ENCODE peak calls at places on chromosomes 2 and 18, in ten cellular contexts. A is activated CD8-positive, alpha-beta T cell treated with anti-CD3 and anti-CD28 coated beads for 36 hours; J is WTC11; O is colonic mucosa; X is dorsolateral prefrontal cortex; V is PC-9; E is tibial nerve; T is MM.1S; H is upper lobe of right lung; P is GM10248. F is an unnamed sample.

GRCh38 chr2:21413082-21413481 is 289.3 kb downstream of the TDRD15 start:
- DNase-seq in J (no peak), O (no peak), P (no peak), H (no peak), X (no peak), A (no peak), V (no peak), E (no peak), T (no peak), F (no peak)

GRCh38 chr2:1814616-1815015 is 70.3 kb upstream of the PXDN start:
- DNase-seq in O (no peak), P (no peak), J (no peak), X (no peak), E (no peak), V (no peak), T (no peak), A (no peak), H (no peak), F (no peak)

GRCh38 chr2:12127639-12128038 is 381.2 kb downstream of the LPIN1 start:
- DNase-seq in O (no peak), X (no peak), P (no peak), T (no peak), H (no peak), E (no peak), A (peak), J (no peak), V (no peak), F (no peak)

GRCh38 chr18:62812891-62813290 is 97.5 kb downstream of the PHLPP1 start:
- DNase-seq in J (no peak), V (no peak), P (no peak), O (no peak), T (no peak), E (no peak), H (no peak), X (no peak), A (no peak), F (no peak)

GRCh38 chr2:48448274-48449061 is 81.5 kb upstream of the STON1 start:
- DNase-seq in J (no peak), T (peak), E (no peak), P (no peak), A (peak), X (no peak), V (peak), H (no peak), O (no peak), F (no peak)

GRCh38 chr2:19035238-19035637 is 323.2 kb downstream of the OSR1 start:
- DNase-seq in V (no peak), A (no peak), T (no peak), O (no peak), X (no peak), J (no peak), P (no peak), H (no peak), E (peak), F (no peak)

GRCh38 chr2:80001704-80002103 is 302.8 kb downstream of the LRRTM1 start:
- DNase-seq in X (no peak), P (no peak), A (no peak), T (no peak), J (no peak), O (no peak), V (no peak), E (no peak), H (no peak), F (no peak)

GRCh38 chr2:202034249-202035088 is 814 bp downstream of the FZD7 start:
- DNase-seq in P (peak), O (peak), X (no peak), V (no peak), E (no peak), J (no peak), H (peak), T (peak), A (peak), F (peak)

GRCh38 chr2:28487258-28487657 is 8.6 kb upstream of the PLB1 start:
- DNase-seq in V (no peak), A (no peak), O (no peak), X (no peak), E (no peak), H (no peak), T (no peak), P (no peak), J (no peak), F (no peak)

GRCh38 chr2:109615637-109616144 is 1.5 kb downstream of the SOWAHC start:
- DNase-seq in V (no peak), X (no peak), J (peak), O (peak), A (no peak), P (no peak), T (no peak), E (no peak), H (no peak), F (no peak)

GRCh38 chr2:163733301-163733938 is 2.4 kb downstream of the FIGN start:
- DNase-seq in H (no peak), J (no peak), X (peak), T (no peak), E (no peak), A (no peak), V (no peak), P (no peak), O (no peak), F (no peak)

GRCh38 chr2:1835581-1836201 is 91.4 kb upstream of the PXDN start:
- DNase-seq in P (no peak), O (peak), E (no peak), J (no peak), X (no peak), H (peak), A (no peak), T (no peak), V (no peak), F (no peak)

GRCh38 chr18:22817844-22818243 is 115.3 kb upstream of the RBBP8 start:
- DNase-seq in J (no peak), V (no peak), H (no peak), O (no peak), T (peak), E (no peak), P (no peak), X (no peak), A (no peak), F (no peak)

GRCh38 chr2:56337342-56337741 is 153.6 kb downstream of the CCDC85A start:
- DNase-seq in J (no peak), E (no peak), O (no peak), A (no peak), T (no peak), H (no peak), V (no peak), P (no peak), X (no peak), F (no peak)

GRCh38 chr2:133586978-133587377 is 18.7 kb upstream of the NCKAP5 start:
- DNase-seq in A (no peak), V (no peak), E (no peak), O (no peak), H (no peak), X (no peak), T (no peak), J (no peak), P (no peak), F (no peak)

GRCh38 chr2:133579295-133579694 is 11.0 kb upstream of the NCKAP5 start:
- DNase-seq in O (peak), A (no peak), E (peak), X (no peak), V (no peak), P (no peak), J (no peak), T (no peak), H (no peak), F (no peak)

GRCh38 chr2:133576714-133577113 is 8.5 kb upstream of the NCKAP5 start:
- DNase-seq in O (peak), E (no peak), P (no peak), V (no peak), X (no peak), H (no peak), A (no peak), J (no peak), T (no peak), F (no peak)

DNA sequence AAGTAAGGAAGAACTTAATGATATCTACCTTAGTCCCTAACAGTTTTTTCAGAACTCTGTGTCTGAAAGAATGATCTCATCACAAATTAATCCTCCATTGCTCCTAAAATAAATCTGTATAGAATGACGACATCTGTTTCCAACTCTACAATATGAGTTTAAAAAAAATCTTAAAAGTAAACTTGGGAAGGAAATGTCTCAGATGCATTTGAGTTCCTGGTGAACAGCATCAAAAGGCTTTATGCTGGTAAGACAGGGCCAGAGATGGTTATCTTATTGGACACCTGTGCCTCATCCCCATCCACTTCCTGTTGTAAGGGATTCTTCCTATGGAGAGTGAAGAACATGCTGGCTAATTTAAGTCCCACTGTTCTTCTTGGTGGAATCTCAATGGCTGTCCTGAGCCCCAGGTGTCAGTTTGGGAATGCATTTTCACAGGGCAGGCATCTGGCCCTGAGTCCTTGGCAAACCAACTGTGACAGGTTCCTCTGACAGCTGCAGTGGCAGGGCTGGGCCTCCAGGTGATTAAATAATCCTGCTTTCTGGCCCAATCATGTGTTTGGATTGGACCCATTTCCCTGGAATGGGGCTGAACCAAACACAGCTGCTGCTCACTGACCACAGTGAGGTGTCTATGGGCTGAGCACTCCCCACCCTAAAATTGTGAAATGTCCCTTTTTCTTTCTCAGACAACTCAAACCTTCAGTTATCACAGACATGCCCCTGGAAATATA is 12.9 kb upstream of the NCKAP5 start:
- DNase-seq in X (no peak), V (peak), O (no peak), A (no peak), E (no peak), P (no peak), J (peak), H (no peak), T (no peak), F (no peak)
- TF ChIP-seq CTCF in X (no peak), V (no peak), O (no peak), A (no peak), E (no peak), P (no peak), J (no peak), H (no peak), T (no peak), F (no peak)

GRCh38 chr18:33916200-33916599 is 308.5 kb downstream of the NOL4 start:
- DNase-seq in J (peak), H (no peak), P (no peak), A (no peak), E (no peak), O (no peak), X (no peak), T (no peak), V (no peak), F (no peak)
- TF ChIP-seq CTCF in J (no peak), H (no peak), P (no peak), A (no peak), E (no peak), O (no peak), X (no peak), T (no peak), V (no peak), F (no peak)

GRCh38 chr18:54444309-54444914 is 86.7 kb downstream of the C18orf54 start:
- DNase-seq in P (peak), A (peak), V (peak), O (peak), X (peak), J (peak), T (peak), E (peak), H (no peak), F (peak)
- TF ChIP-seq CTCF in P (peak), A (peak), V (peak), O (peak), X (peak), J (peak), T (peak), E (peak), H (peak), F (peak)

GRCh38 chr18:8260319-8260718 is 348.9 kb upstream of the RAB12 start:
- DNase-seq in J (no peak), P (no peak), E (no peak), T (no peak), O (no peak), X (no peak), H (no peak), A (no peak), V (peak), F (no peak)

GRCh38 chr18:8261651-8262091 is 347.6 kb upstream of the RAB12 start:
- DNase-seq in X (no peak), V (no peak), H (no peak), T (no peak), P (no peak), E (no peak), A (no peak), O (no peak), J (no peak), F (no peak)

GRCh38 chr18:8262221-8262620 is 347.0 kb upstream of the RAB12 start:
- DNase-seq in T (no peak), J (no peak), X (no peak), O (no peak), E (no peak), V (no peak), H (no peak), P (no peak), A (no peak), F (no peak)

GRCh38 chr18:8257851-8258434 is 351.3 kb upstream of the RAB12 start:
- DNase-seq in X (no peak), P (no peak), A (no peak), T (no peak), E (no peak), J (no peak), V (no peak), O (no peak), H (no peak), F (no peak)

GRCh38 chr18:8260847-8261246 is 348.4 kb upstream of the RAB12 start:
- DNase-seq in A (no peak), H (no peak), X (no peak), P (peak), J (no peak), T (no peak), O (no peak), E (no peak), V (no peak), F (peak)
- TF ChIP-seq CTCF in A (no peak), H (no peak), X (no peak), P (no peak), J (no peak), T (no peak), O (no peak), E (no peak), V (no peak), F (no peak)

DNA sequence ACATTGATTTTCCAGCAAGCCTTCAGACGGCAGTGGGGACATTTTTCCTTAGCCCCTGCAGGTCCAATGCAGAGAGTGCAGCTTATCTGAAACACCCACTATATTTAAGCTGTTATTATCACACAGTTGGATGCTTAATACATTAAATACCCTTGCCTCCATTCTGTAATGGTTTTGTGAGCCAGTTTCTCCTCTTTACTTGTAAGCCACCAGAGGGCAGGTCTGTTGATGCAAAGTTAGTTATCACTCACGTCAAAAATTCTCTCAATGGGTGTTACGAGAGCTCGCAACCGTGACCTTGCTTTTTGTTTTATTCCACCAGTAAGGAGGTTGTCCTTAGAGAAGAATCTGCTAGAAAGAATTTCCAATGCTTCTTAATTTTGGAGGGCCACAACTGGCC is 189.8 kb downstream of the INSIG2 start:
- DNase-seq in P (no peak), V (no peak), A (no peak), X (no peak), O (no peak), E (no peak), T (no peak), H (no peak), J (no peak), F (no peak)
- TF ChIP-seq CTCF in P (no peak), V (no peak), A (no peak), X (no peak), O (no peak), E (no peak), T (no peak), H (no peak), J (no peak), F (no peak)

GRCh38 chr2:105769504-105769903 is 24.8 kb downstream of the NCK2 start:
- DNase-seq in J (peak), P (no peak), X (no peak), H (no peak), T (no peak), O (no peak), A (peak), E (no peak), V (no peak), F (no peak)
- TF ChIP-seq CTCF in J (no peak), P (no peak), X (no peak), H (peak), T (no peak), O (no peak), A (peak), E (no peak), V (no peak), F (no peak)